ENCODE peak calls at places on chromosomes 7 and 10, in eight cellular contexts. E is glutamatergic neuron; Z is HEK293T; C is ACHN; X is activated naive CD8-positive, alpha-beta T cell treated with anti-CD3 and anti-CD28 coated beads, Interleukin-2, amount 50 U/mL, for 24 hours; A is ELF-1; N is posterior vena cava; W is tibial artery. G is an unnamed sample.
A peak's percentile ranks its signal among the peaks of the same experiment; 100 is the strongest.

GRCh38 chr7:1513657-1514095 is 9.5 kb upstream of the INTS1 start:
- DNase-seq in E (no peak), Z (no peak), C (no peak), X (no peak), A (no peak), N (peak; percentile 87), W (peak; percentile 87), G (no peak)

GRCh38 chr7:80781146-80781545 is 137.7 kb downstream of the SEMA3C start:
- DNase-seq in E (no peak), Z (no peak), C (no peak), X (no peak), A (no peak), N (no peak), W (no peak), G (no peak)

GRCh38 chr10:121469797-121470606 is 128.2 kb downstream of the FGFR2 start:
- DNase-seq in E (no peak), Z (no peak), C (no peak), X (no peak), A (no peak), N (no peak), W (no peak), G (no peak)

GRCh38 chr10:112907893-112908292 is 42.2 kb upstream of the TCF7L2 start:
- DNase-seq in E (no peak), Z (no peak), C (no peak), X (no peak), A (no peak), N (no peak), W (no peak), G (peak; percentile 19)

GRCh38 chr7:129828989-129829676 is 123.6 kb downstream of the UBE2H start:
- DNase-seq in E (peak; percentile 23), Z (no peak), C (no peak), X (no peak), A (no peak), N (no peak), W (no peak), G (no peak)

GRCh38 chr7:73577627-73578341 is 595 bp downstream of the TBL2 start:
- DNase-seq in E (no peak), Z (no peak), C (peak; percentile 16), X (no peak), A (no peak), N (peak; percentile 74), W (no peak), G (peak; percentile 64)

GRCh38 chr7:151206914-151207313 is 3.4 kb downstream of the H2BK1 start:
- DNase-seq in E (no peak), Z (no peak), C (no peak), X (no peak), A (no peak), N (peak; percentile 13), W (no peak), G (peak; percentile 76)

GRCh38 chr10:8402469-8403074 is 348.1 kb downstream of the GATA3 start:
- DNase-seq in E (no peak), Z (no peak), C (no peak), X (peak; percentile 41), A (no peak), N (no peak), W (no peak), G (no peak)

GRCh38 chr10:49001402-49001801 is 61.8 kb upstream of the LRRC18 start:
- DNase-seq in E (no peak), Z (peak; percentile 18), C (no peak), X (no peak), A (peak; percentile 70), N (no peak), W (peak; percentile 44), G (no peak)

G was measured in OCI-M1.